ENCODE peak calls at places on chromosome 6, in six cellular contexts. L is cardiac muscle cell, K is tibial nerve, Y is Peyer's patch, W is GM23248, Q is neural progenitor cell. V is an unnamed sample. For H3K36me3, the result is how much of the 10 kb centered on the place peaks cover.

GRCh38 chr6:111477481-111477938 is 5.5 kb downstream of the REV3L start:
- DNase-seq in Y (no peak), Q (no peak), K (no peak), W (peak), L (no peak), V (no peak)

GRCh38 chr6:57177545-57178225 is 5.6 kb downstream of the BAG2 start:
- DNase-seq in Q (no peak), W (peak), L (peak), Y (no peak), K (peak), V (no peak)

GRCh38 chr6:133623065-133623464 is 265.8 kb upstream of the TCF21 start:
- DNase-seq in W (peak), Q (no peak), K (peak), L (peak), Y (no peak), V (no peak)

GRCh38 chr6:47044418-47044817 is 2.3 kb upstream of the ADGRF1 start:
- DNase-seq in Q (no peak), W (no peak), L (peak), K (no peak), Y (no peak), V (no peak)

GRCh38 chr6:23091795-23092194 is 522.4 kb downstream of the HDGFL1 start:
- DNase-seq in Q (no peak), Y (no peak), W (peak), K (no peak), L (peak), V (no peak)

GRCh38 chr6:130927305-130927704 is 100.1 kb downstream of the SMLR1 start:
- DNase-seq in Q (peak), L (no peak), Y (no peak), W (no peak), K (no peak), V (no peak)

GRCh38 chr6:34589140-34589539 is 33.0 kb upstream of the SPDEF start:
- DNase-seq in Y (no peak), W (no peak), Q (no peak), K (no peak), L (no peak), V (no peak)

GRCh38 chr6:149766156-149766768 is 16.7 kb downstream of the PCMT1 start:
- DNase-seq in L (peak), Y (no peak), W (peak), Q (no peak), K (no peak), V (no peak)

GRCh38 chr6:22295145-22295544 is 1.7 kb downstream of the PRL start:
- DNase-seq in Y (no peak), Q (no peak), L (no peak), W (no peak), K (no peak), V (no peak)

GRCh38 chr6:7213416-7213815 is 99.6 kb downstream of the SSR1 start:
- DNase-seq in Y (no peak), K (no peak), L (no peak), Q (no peak), W (no peak), V (no peak)
- H3K36me3 ChIP-seq in Y (half or more), K (under half), L (under half), Q (under half), W (under half), V (under half)

GRCh38 chr6:113347420-113347819 is 509.7 kb upstream of the MARCKS start:
- DNase-seq in L (peak), W (peak), Q (no peak), Y (no peak), K (no peak), V (no peak)

GRCh38 chr6:113352029-113352801 is 504.9 kb upstream of the MARCKS start:
- DNase-seq in Q (peak), Y (no peak), K (no peak), L (peak), W (peak), V (peak)

GRCh38 chr6:113352831-113353230 is 504.3 kb upstream of the MARCKS start:
- DNase-seq in Y (no peak), K (no peak), Q (no peak), L (no peak), W (no peak), V (no peak)

GRCh38 chr6:113350521-113350920 is 506.6 kb upstream of the MARCKS start:
- DNase-seq in Y (no peak), Q (no peak), W (peak), K (no peak), L (peak), V (no peak)

DNA sequence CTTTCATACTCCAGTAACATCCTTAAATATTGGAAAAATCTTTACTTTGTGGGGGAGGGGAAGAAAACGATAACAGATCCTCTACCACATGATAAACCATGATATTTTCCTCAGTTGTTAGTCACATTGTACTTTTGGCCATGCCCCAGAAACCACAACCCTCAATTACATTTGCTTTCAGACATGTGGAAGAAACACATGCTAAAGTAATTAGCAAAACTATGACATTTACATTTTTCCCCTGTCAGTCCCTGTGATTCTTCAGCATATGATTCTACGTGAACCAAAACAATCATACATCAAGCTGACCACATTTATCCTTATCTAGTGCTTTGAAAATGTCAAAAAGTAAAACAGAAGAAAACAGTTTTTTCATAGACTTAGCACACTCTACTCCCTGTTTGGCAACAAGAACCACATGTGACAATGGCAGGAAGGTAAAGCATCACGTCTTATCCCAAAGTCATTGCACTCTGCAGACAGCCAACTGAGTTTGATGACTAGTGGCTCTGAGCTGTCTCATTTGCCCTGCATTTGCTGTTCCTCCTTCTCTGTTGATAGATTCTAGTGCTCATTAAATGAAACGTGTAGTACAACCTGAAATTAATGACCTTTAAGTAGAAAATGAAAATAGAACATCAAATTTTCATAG is 505.8 kb upstream of the MARCKS start:
- DNase-seq in Q (no peak), K (peak), W (peak), L (peak), Y (no peak), V (no peak)
- H3K27ac ChIP-seq in Q (no peak), K (no peak), W (peak), L (no peak), Y (no peak), V (no peak)

GRCh38 chr6:7881765-7882500 is 28.7 kb downstream of the TXNDC5 start:
- DNase-seq in W (peak), Q (no peak), L (no peak), K (no peak), Y (no peak), V (no peak)

GRCh38 chr6:7886132-7886531 is 24.5 kb downstream of the TXNDC5 start:
- DNase-seq in Y (no peak), L (no peak), Q (no peak), W (no peak), K (no peak), V (no peak)

GRCh38 chr6:7882505-7883257 is 27.9 kb downstream of the TXNDC5 start:
- DNase-seq in L (no peak), K (no peak), Y (no peak), W (no peak), Q (no peak), V (no peak)

GRCh38 chr6:7880718-7881107 is 29.9 kb downstream of the TXNDC5 start:
- DNase-seq in K (no peak), L (no peak), Y (no peak), Q (no peak), W (no peak), V (no peak)

GRCh38 chr6:7883381-7883780 is 27.2 kb downstream of the TXNDC5 start:
- DNase-seq in Y (no peak), Q (no peak), L (no peak), K (no peak), W (no peak), V (no peak)
- H3K36me3 ChIP-seq in Y (half or more), Q (under half), L (half or more), K (under half), W (half or more), V (under half)

GRCh38 chr6:37988131-37988530 is 168.6 kb downstream of the ZFAND3 start:
- DNase-seq in Y (no peak), K (no peak), Q (no peak), W (peak), L (peak), V (no peak)
- H3K27ac ChIP-seq in Y (no peak), K (no peak), Q (no peak), W (peak), L (peak), V (no peak)

DNA sequence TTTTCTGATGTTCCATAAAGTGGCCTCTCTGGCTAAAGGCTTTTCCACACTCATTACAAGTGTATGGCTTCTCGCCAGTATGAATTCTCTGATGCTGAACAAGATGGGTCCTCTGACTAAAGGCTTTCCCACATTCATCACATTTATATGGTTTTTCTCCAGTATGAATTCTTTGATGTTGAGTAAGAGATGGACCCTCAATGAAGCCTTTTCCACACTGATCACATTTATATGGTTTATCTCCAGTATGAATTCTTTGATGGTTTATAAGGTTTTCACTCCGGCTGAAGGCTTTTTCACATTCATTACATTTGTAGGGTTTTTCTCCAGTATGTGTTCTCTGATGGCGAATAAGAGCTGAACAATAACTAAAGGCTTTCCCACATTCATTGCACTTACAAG is 20.4 kb downstream of the ZNF184 start:
- DNase-seq in K (no peak), W (peak), L (no peak), Q (no peak), Y (no peak), V (no peak)
- H3K36me3 ChIP-seq in K (under half), W (half or more), L (under half), Q (half or more), Y (half or more), V (under half)

GRCh38 chr6:97915537-97915936 is 632.5 kb upstream of the MMS22L start:
- DNase-seq in L (no peak), K (no peak), Y (no peak), Q (no peak), W (no peak), V (no peak)
- H3K27ac ChIP-seq in L (no peak), K (no peak), Y (no peak), Q (no peak), W (no peak), V (no peak)

DNA sequence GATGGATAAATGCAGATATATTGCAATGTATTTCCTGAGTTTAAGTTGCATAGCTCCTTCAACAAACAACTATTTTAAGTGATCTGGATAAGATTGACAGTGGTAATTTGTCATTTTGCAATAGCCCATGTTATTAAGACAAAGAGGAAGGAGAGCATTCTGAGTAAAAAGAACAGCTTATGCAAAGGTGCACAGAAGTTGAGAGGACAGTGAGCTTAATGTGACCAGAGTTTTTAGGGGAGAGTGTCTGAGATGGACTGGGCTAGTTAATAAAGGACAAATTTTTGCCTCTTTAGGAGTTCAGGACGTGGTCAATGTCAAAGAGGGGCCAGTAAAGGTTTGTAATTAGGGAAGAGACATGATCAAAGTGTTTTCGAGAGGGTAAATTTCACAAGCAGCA is 48.8 kb upstream of the FBXO30 start:
- DNase-seq in W (no peak), Q (no peak), Y (no peak), K (no peak), L (no peak), V (no peak)
- H3K36me3 ChIP-seq in W (under half), Q (under half), Y (under half), K (under half), L (under half), V (under half)

GRCh38 chr6:83096791-83097190 is 29.3 kb downstream of the DOP1A start:
- DNase-seq in Y (no peak), Q (no peak), L (no peak), K (no peak), W (peak), V (no peak)

GRCh38 chr6:83097204-83097603 is 29.7 kb downstream of the DOP1A start:
- DNase-seq in L (peak), W (peak), Y (no peak), K (no peak), Q (no peak), V (no peak)

GRCh38 chr6:83097675-83098074 is 30.2 kb downstream of the DOP1A start:
- DNase-seq in Q (no peak), W (no peak), L (no peak), Y (no peak), K (no peak), V (no peak)

GRCh38 chr6:83098589-83098988 is 31.1 kb downstream of the DOP1A start:
- DNase-seq in L (no peak), Q (no peak), K (no peak), W (no peak), Y (no peak), V (no peak)

DNA sequence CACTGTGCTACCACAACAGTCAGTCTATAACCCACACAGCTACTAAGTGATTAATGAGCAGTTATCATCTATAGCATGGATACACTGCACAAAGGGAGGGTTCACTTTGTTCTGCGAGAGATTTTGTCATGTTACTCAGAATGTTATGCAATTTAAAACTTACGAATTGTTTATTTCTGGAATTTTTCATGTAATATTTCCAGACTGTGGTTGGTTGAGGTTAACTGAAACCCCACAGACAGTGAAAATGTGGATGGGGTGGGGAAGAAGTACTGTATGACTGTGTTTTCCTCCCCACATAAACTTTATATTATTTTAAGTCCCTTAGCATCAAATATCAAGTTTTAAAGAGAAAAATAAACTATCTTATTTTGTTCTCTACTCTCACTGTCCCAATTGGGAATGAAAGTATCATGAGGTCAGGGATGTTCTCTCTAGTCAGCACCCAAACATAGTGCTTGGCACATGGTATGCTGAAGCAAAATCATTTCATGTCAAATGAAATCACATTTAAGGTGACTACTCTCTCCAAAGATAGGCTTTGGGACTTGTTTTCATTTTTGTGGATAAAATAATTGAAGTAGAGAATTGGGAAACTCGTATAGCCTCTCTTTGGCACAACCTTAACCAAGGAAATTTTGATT is 25.4 kb downstream of the DOP1A start:
- DNase-seq in W (peak), Y (no peak), L (peak), K (no peak), Q (no peak), V (no peak)
- H3K27ac ChIP-seq in W (peak), Y (no peak), L (no peak), K (no peak), Q (no peak), V (no peak)

GRCh38 chr6:25972902-25973301 is 10.3 kb downstream of the TRIM38 start:
- DNase-seq in L (no peak), Q (no peak), K (no peak), Y (no peak), W (no peak), V (no peak)
- H3K36me3 ChIP-seq in L (under half), Q (under half), K (under half), Y (half or more), W (half or more), V (under half)

V was measured in Panc1.